ENCODE peak calls at places on chromosomes 5 and 9, in four cellular contexts. One of them, this sample, is unnamed.

GRCh38 chr9:38018964-38019602 is 49.9 kb downstream of the SHB start:
- DNase-seq in PC-9: no peak
- DNase-seq in fibroblast of pulmonary artery: peak
- DNase-seq in GM23248: peak
- DNase-seq in this sample: no peak

GRCh38 chr5:67353500-67353931 is 156.9 kb upstream of the CD180 start:
- DNase-seq in PC-9: no peak
- DNase-seq in fibroblast of pulmonary artery: peak
- DNase-seq in GM23248: no peak
- DNase-seq in this sample: no peak

GRCh38 chr5:65728219-65728618 is 6.2 kb downstream of the NLN start:
- DNase-seq in PC-9: no peak
- DNase-seq in fibroblast of pulmonary artery: peak
- DNase-seq in GM23248: no peak
- DNase-seq in this sample: no peak

GRCh38 chr5:107129051-107129450 is 541.7 kb downstream of the EFNA5 start:
- DNase-seq in PC-9: no peak
- DNase-seq in fibroblast of pulmonary artery: peak
- DNase-seq in GM23248: no peak
- DNase-seq in this sample: no peak

GRCh38 chr9:127035948-127036347 is 86.5 kb downstream of the ANGPTL2 start:
- DNase-seq in PC-9: no peak
- DNase-seq in fibroblast of pulmonary artery: peak
- DNase-seq in GM23248: peak
- DNase-seq in this sample: no peak

GRCh38 chr5:74281191-74281590 is 359.3 kb downstream of the ENC1 start:
- DNase-seq in PC-9: no peak
- DNase-seq in fibroblast of pulmonary artery: no peak
- DNase-seq in GM23248: no peak
- DNase-seq in this sample: no peak

GRCh38 chr5:75089137-75089536 is 36.8 kb upstream of the GCNT4 start:
- DNase-seq in PC-9: peak
- DNase-seq in fibroblast of pulmonary artery: no peak
- DNase-seq in GM23248: peak
- DNase-seq in this sample: peak

GRCh38 chr5:73826761-73827450 is 200.9 kb downstream of the ARHGEF28 start:
- DNase-seq in PC-9: peak
- DNase-seq in fibroblast of pulmonary artery: peak
- DNase-seq in GM23248: peak
- DNase-seq in this sample: no peak

GRCh38 chr5:90386099-90386710 is 23.4 kb downstream of the CETN3 start:
- DNase-seq in PC-9: no peak
- DNase-seq in fibroblast of pulmonary artery: peak
- DNase-seq in GM23248: peak
- DNase-seq in this sample: peak

GRCh38 chr5:178774866-178775539 is 44.5 kb upstream of the ZNF354A start:
- DNase-seq in PC-9: no peak
- DNase-seq in fibroblast of pulmonary artery: no peak
- DNase-seq in GM23248: no peak
- DNase-seq in this sample: no peak

GRCh38 chr5:71948206-71948605 is 159.1 kb upstream of the MAP1B start:
- DNase-seq in PC-9: no peak
- DNase-seq in fibroblast of pulmonary artery: no peak
- DNase-seq in GM23248: peak
- DNase-seq in this sample: no peak

GRCh38 chr9:1738511-1739100 is 276.5 kb upstream of the SMARCA2 start:
- DNase-seq in PC-9: no peak
- DNase-seq in fibroblast of pulmonary artery: no peak
- DNase-seq in GM23248: no peak
- DNase-seq in this sample: no peak

GRCh38 chr5:10538789-10539684 is 24.8 kb upstream of the ANKRD33B start:
- DNase-seq in PC-9: no peak
- DNase-seq in fibroblast of pulmonary artery: no peak
- DNase-seq in GM23248: no peak
- DNase-seq in this sample: no peak

GRCh38 chr5:61933787-61934626 is 372.0 kb upstream of the KIF2A start:
- DNase-seq in PC-9: peak
- DNase-seq in fibroblast of pulmonary artery: peak
- DNase-seq in GM23248: peak
- DNase-seq in this sample: peak

GRCh38 chr5:57650360-57651069 is 167.9 kb upstream of the ACTBL2 start:
- DNase-seq in PC-9: peak
- DNase-seq in fibroblast of pulmonary artery: peak
- DNase-seq in GM23248: peak
- DNase-seq in this sample: peak

GRCh38 chr5:171432581-171433351 is 13.3 kb downstream of the FGF18 start:
- DNase-seq in PC-9: no peak
- DNase-seq in fibroblast of pulmonary artery: no peak
- DNase-seq in GM23248: no peak
- DNase-seq in this sample: no peak

GRCh38 chr5:143399616-143400540 is 3.6 kb downstream of the NR3C1 start:
- DNase-seq in PC-9: no peak
- DNase-seq in fibroblast of pulmonary artery: no peak
- DNase-seq in GM23248: peak
- DNase-seq in this sample: no peak

GRCh38 chr9:87530716-87531115 is 33.0 kb downstream of the DAPK1 start:
- DNase-seq in PC-9: no peak
- DNase-seq in fibroblast of pulmonary artery: no peak
- DNase-seq in GM23248: no peak
- DNase-seq in this sample: no peak

GRCh38 chr9:129109504-129109903 is 1.1 kb downstream of the CRAT start:
- DNase-seq in PC-9: no peak
- DNase-seq in fibroblast of pulmonary artery: no peak
- DNase-seq in GM23248: peak
- DNase-seq in this sample: peak

GRCh38 chr5:133675376-133676154 is 63.2 kb upstream of the FSTL4 start:
- DNase-seq in PC-9: no peak
- DNase-seq in fibroblast of pulmonary artery: no peak
- DNase-seq in GM23248: no peak
- DNase-seq in this sample: no peak

GRCh38 chr5:119309290-119309818 is 46.5 kb upstream of the TNFAIP8 start:
- DNase-seq in PC-9: no peak
- DNase-seq in fibroblast of pulmonary artery: no peak
- DNase-seq in GM23248: no peak
- DNase-seq in this sample: no peak

GRCh38 chr9:38178282-38178681 is 109.3 kb upstream of the SHB start:
- DNase-seq in PC-9: no peak
- DNase-seq in fibroblast of pulmonary artery: no peak
- DNase-seq in GM23248: no peak
- DNase-seq in this sample: no peak

GRCh38 chr9:89452561-89452960 is 45.4 kb downstream of the SEMA4D start:
- DNase-seq in PC-9: no peak
- DNase-seq in fibroblast of pulmonary artery: no peak
- DNase-seq in GM23248: no peak
- DNase-seq in this sample: no peak

GRCh38 chr5:76180817-76181805 is 97.9 kb downstream of the SV2C start:
- DNase-seq in PC-9: no peak
- DNase-seq in fibroblast of pulmonary artery: no peak
- DNase-seq in GM23248: no peak
- DNase-seq in this sample: no peak

GRCh38 chr9:100759166-100759565 is 181.3 kb downstream of the CAVIN4 start:
- DNase-seq in PC-9: no peak
- DNase-seq in fibroblast of pulmonary artery: no peak
- DNase-seq in GM23248: no peak
- DNase-seq in this sample: no peak

GRCh38 chr9:126752376-126752775 is 52.5 kb upstream of the ZBTB43 start:
- DNase-seq in PC-9: no peak
- DNase-seq in fibroblast of pulmonary artery: no peak
- DNase-seq in GM23248: no peak
- DNase-seq in this sample: no peak

GRCh38 chr9:76213751-76214150 is 180.5 kb downstream of the RFK start:
- DNase-seq in PC-9: no peak
- DNase-seq in fibroblast of pulmonary artery: no peak
- DNase-seq in GM23248: no peak
- DNase-seq in this sample: no peak

GRCh38 chr5:181189962-181190710 is 14.9 kb downstream of the TRIM7 start:
- DNase-seq in PC-9: peak
- DNase-seq in fibroblast of pulmonary artery: no peak
- DNase-seq in GM23248: peak
- DNase-seq in this sample: no peak

GRCh38 chr5:37735649-37736347 is 104.0 kb downstream of the GDNF start:
- DNase-seq in PC-9: no peak
- DNase-seq in fibroblast of pulmonary artery: no peak
- DNase-seq in GM23248: peak
- DNase-seq in this sample: no peak

GRCh38 chr5:102545175-102545574 is 46.4 kb upstream of the SLCO6A1 start:
- DNase-seq in PC-9: no peak
- DNase-seq in fibroblast of pulmonary artery: peak
- DNase-seq in GM23248: no peak
- DNase-seq in this sample: peak

GRCh38 chr5:27568811-27569210 is 530.4 kb upstream of the CDH9 start:
- DNase-seq in PC-9: no peak
- DNase-seq in fibroblast of pulmonary artery: peak
- DNase-seq in GM23248: no peak
- DNase-seq in this sample: no peak

GRCh38 chr9:94656190-94656589 is 16.9 kb upstream of the FBP1 start:
- DNase-seq in PC-9: no peak
- DNase-seq in fibroblast of pulmonary artery: peak
- DNase-seq in GM23248: no peak
- DNase-seq in this sample: peak

GRCh38 chr5:10536511-10536910 is 27.4 kb upstream of the ANKRD33B start:
- DNase-seq in PC-9: no peak
- DNase-seq in fibroblast of pulmonary artery: no peak
- DNase-seq in GM23248: no peak
- DNase-seq in this sample: no peak

GRCh38 chr5:45772402-45772801 is 76.2 kb upstream of the HCN1 start:
- DNase-seq in PC-9: no peak
- DNase-seq in fibroblast of pulmonary artery: no peak
- DNase-seq in GM23248: no peak
- DNase-seq in this sample: no peak

GRCh38 chr9:93893899-93894690 is 61.1 kb downstream of the BARX1 start:
- DNase-seq in PC-9: no peak
- DNase-seq in fibroblast of pulmonary artery: no peak
- DNase-seq in GM23248: no peak
- DNase-seq in this sample: no peak

GRCh38 chr5:110916373-110917049 is 155.0 kb upstream of the TSLP start:
- DNase-seq in PC-9: peak
- DNase-seq in fibroblast of pulmonary artery: peak
- DNase-seq in GM23248: peak
- DNase-seq in this sample: no peak

GRCh38 chr5:65144136-65144871 is 337.4 kb downstream of the ADAMTS6 start:
- DNase-seq in PC-9: no peak
- DNase-seq in fibroblast of pulmonary artery: no peak
- DNase-seq in GM23248: no peak
- DNase-seq in this sample: no peak

GRCh38 chr9:33471361-33471760 is 2.4 kb downstream of the NOL6 start:
- DNase-seq in PC-9: no peak
- DNase-seq in fibroblast of pulmonary artery: no peak
- DNase-seq in GM23248: no peak
- DNase-seq in this sample: no peak
- H3K4me3 ChIP-seq in PC-9: no peak
- H3K4me3 ChIP-seq in fibroblast of pulmonary artery: no peak
- H3K4me3 ChIP-seq in GM23248: no peak
- H3K4me3 ChIP-seq in this sample: no peak

DNA sequence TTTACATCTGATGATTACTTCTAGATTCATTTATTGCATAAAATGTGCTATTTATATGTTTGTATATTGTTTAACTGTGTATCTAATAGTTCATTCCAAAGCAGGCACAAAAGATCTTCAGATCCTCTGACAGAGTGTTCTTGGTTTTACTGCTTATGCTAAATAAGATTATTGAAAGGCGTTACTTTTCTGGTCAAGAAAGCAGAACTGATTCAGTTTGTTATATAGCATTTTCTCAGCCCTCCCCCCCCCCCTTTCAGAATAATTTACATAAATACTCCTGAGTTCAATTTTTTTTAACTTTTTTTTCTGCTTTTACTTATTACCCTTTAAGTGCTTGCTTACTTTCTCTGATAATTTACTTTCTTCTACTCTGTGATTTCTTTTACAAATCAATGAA is 15.4 kb downstream of the CDC42SE2 start:
- DNase-seq in PC-9: no peak
- DNase-seq in fibroblast of pulmonary artery: no peak
- DNase-seq in GM23248: no peak
- DNase-seq in this sample: no peak
- H3K4me3 ChIP-seq in PC-9: no peak
- H3K4me3 ChIP-seq in fibroblast of pulmonary artery: no peak
- H3K4me3 ChIP-seq in GM23248: no peak
- H3K4me3 ChIP-seq in this sample: no peak

DNA sequence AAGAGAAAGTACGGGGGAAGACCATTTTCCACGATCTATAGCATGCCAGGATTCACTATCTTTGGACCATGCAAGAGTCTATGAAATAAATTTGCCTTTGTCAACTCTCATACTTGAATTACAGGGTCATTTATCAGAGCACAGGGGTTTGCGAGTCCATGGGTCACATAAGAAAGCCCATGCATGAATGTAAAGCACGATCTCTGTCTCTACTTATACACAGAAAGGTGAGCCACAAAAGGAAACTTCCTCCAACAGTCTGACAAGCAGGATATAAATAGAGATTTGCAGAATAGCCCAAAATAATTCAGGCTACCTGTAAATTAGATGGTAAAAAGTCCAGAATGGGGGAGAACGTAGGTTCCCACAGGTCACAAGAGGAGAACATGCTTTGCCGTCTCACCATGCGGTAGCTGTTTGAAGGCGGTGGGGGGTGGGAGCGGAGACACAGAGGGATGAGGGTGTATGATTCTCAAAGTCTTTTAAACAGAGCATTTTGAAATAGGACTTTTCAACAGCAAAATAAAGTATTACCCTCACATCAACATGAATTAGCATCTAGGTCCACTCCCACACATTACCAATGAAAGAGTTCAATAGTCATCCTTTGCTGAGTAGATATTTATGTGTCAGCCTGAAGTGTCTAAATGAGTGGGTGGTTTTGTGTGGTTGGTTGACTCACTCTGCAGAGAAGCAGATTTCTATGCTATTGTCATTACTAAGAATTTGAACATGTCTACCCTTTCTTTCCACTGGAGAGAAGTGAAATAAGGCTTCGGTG is 279.7 kb downstream of the EBF1 start:
- DNase-seq in PC-9: no peak
- DNase-seq in fibroblast of pulmonary artery: peak
- DNase-seq in GM23248: peak
- DNase-seq in this sample: no peak
- H3K4me3 ChIP-seq in PC-9: no peak
- H3K4me3 ChIP-seq in fibroblast of pulmonary artery: no peak
- H3K4me3 ChIP-seq in GM23248: peak
- H3K4me3 ChIP-seq in this sample: no peak

GRCh38 chr9:114884787-114885452 is 45.5 kb downstream of the TNFSF8 start:
- DNase-seq in PC-9: peak
- DNase-seq in fibroblast of pulmonary artery: no peak
- DNase-seq in GM23248: no peak
- DNase-seq in this sample: no peak
- H3K4me3 ChIP-seq in PC-9: no peak
- H3K4me3 ChIP-seq in fibroblast of pulmonary artery: no peak
- H3K4me3 ChIP-seq in GM23248: no peak
- H3K4me3 ChIP-seq in this sample: no peak

This sample was measured in Jurkat, Clone E6-1.